ENCODE peak calls at places on chromosomes 1 and 21, in seven cellular contexts. K is breast epithelium, A is RCC 7860, G is EL, I is GM23248, J is GM18507, H is T-helper 2 cell. W is an unnamed sample.

GRCh38 chr1:240492832-240493440 is 119.0 kb downstream of the GREM2 start:
- DNase-seq in K (no peak), A (no peak), J (no peak), G (peak; percentile 27), I (no peak), H (peak; percentile 11), W (no peak)

GRCh38 chr1:41387667-41388091 is 26.4 kb downstream of the FOXO6 start:
- DNase-seq in I (peak; percentile 54), H (no peak), A (no peak), K (peak; percentile 83), J (no peak), G (peak; percentile 38), W (peak; percentile 88)

GRCh38 chr1:24878775-24879742 is 51.0 kb downstream of the RUNX3 start:
- DNase-seq in K (no peak), J (no peak), G (peak; percentile 68), I (peak; percentile 74), A (no peak), H (no peak), W (peak; percentile 20)

GRCh38 chr1:48760889-48761288 is 15.8 kb downstream of the BEND5 start:
- DNase-seq in J (no peak), A (no peak), K (no peak), G (no peak), H (no peak), I (peak; percentile 28), W (no peak)

GRCh38 chr1:47596328-47596727 is 158.5 kb downstream of the FOXD2 start:
- DNase-seq in K (no peak), G (no peak), A (no peak), H (no peak), I (no peak), J (no peak), W (no peak)

GRCh38 chr1:18037651-18038050 is 69.9 kb upstream of the IGSF21 start:
- DNase-seq in I (no peak), J (no peak), G (no peak), K (no peak), A (no peak), H (no peak), W (no peak)

GRCh38 chr1:235199441-235199840 is 38.4 kb upstream of the RBM34 start:
- DNase-seq in A (no peak), I (peak; percentile 58), G (peak; percentile 14), H (no peak), K (no peak), J (no peak), W (no peak)

GRCh38 chr1:40708750-40709099 is 17.2 kb downstream of the NFYC start:
- DNase-seq in K (no peak), A (peak; percentile 38), I (peak; percentile 89), H (no peak), G (peak; percentile 82), J (peak; percentile 30), W (no peak)

GRCh38 chr1:51753969-51754368 is 124.6 kb downstream of the NRDC start:
- DNase-seq in K (no peak), A (no peak), H (no peak), G (no peak), J (no peak), I (no peak), W (no peak)

GRCh38 chr1:110440877-110441276 is 10.1 kb upstream of the PROK1 start:
- DNase-seq in G (peak; percentile 68), K (peak; percentile 20), H (no peak), J (no peak), A (no peak), I (peak; percentile 72), W (peak; percentile 81)

GRCh38 chr1:11052839-11053757 is 6.1 kb upstream of the MASP2 start:
- DNase-seq in A (no peak), K (no peak), J (no peak), G (no peak), H (no peak), I (peak; percentile 34), W (no peak)

GRCh38 chr1:110765640-110766335 is 91.0 kb upstream of the KCNA3 start:
- DNase-seq in H (peak; percentile 47), A (peak; percentile 25), G (peak; percentile 30), K (no peak), J (no peak), I (peak; percentile 68), W (no peak)

GRCh38 chr21:15730484-15731242 is 881 bp downstream of the USP25 start:
- DNase-seq in K (no peak), H (no peak), G (no peak), I (peak; percentile 12), J (no peak), A (peak; percentile 13), W (no peak)

GRCh38 chr1:233114159-233114558 is 163.7 kb downstream of the NTPCR start:
- DNase-seq in H (no peak), A (peak; percentile 43), J (no peak), I (peak; percentile 50), G (peak; percentile 5), K (no peak), W (no peak)

GRCh38 chr1:10257851-10258250 is 47.5 kb downstream of the KIF1B start:
- DNase-seq in J (no peak), K (no peak), I (no peak), G (no peak), H (no peak), A (no peak), W (no peak)

GRCh38 chr1:202046227-202046626 is 35.8 kb downstream of the ELF3 start:
- DNase-seq in G (no peak), I (no peak), A (no peak), K (peak; percentile 95), H (no peak), J (no peak), W (peak; percentile 93)

GRCh38 chr1:93437976-93438605 is 9.8 kb upstream of the FNBP1L start:
- DNase-seq in J (no peak), I (peak; percentile 62), K (no peak), A (peak; percentile 60), H (no peak), G (peak; percentile 58), W (no peak)

GRCh38 chr1:156963621-156964020 is 43.2 kb downstream of the LRRC71 start:
- DNase-seq in H (peak; percentile 10), J (no peak), A (no peak), K (no peak), I (peak; percentile 13), G (no peak), W (no peak)

GRCh38 chr1:235917267-235917811 is 50.6 kb upstream of the LYST start:
- DNase-seq in K (peak; percentile 88), J (no peak), H (peak; percentile 58), A (peak; percentile 100), G (peak; percentile 100), I (peak; percentile 99), W (peak; percentile 77)

GRCh38 chr1:39087109-39087834 is 61.1 kb downstream of the NDUFS5 start:
- DNase-seq in G (peak; percentile 61), A (no peak), K (no peak), J (no peak), H (no peak), I (peak; percentile 84), W (no peak)

GRCh38 chr1:60133848-60134247 is 60.3 kb upstream of the C1orf87 start:
- DNase-seq in I (peak; percentile 92), J (no peak), K (no peak), G (peak; percentile 81), A (peak; percentile 11), H (no peak), W (no peak)

GRCh38 chr1:176717052-176717754 is 254.2 kb downstream of the PAPPA2 start:
- DNase-seq in A (no peak), K (no peak), J (no peak), H (no peak), I (no peak), G (no peak), W (no peak)

GRCh38 chr1:67729872-67730271 is 44.9 kb downstream of the GADD45A start:
- DNase-seq in G (no peak), J (no peak), I (no peak), H (no peak), A (no peak), K (no peak), W (no peak)

GRCh38 chr1:109256971-109257681 is 7.8 kb downstream of the CELSR2 start:
- DNase-seq in H (no peak), K (no peak), J (no peak), I (peak; percentile 79), G (peak; percentile 89), A (no peak), W (no peak)

GRCh38 chr1:43868741-43869067 is 64.9 kb upstream of the ARTN start:
- DNase-seq in A (no peak), I (peak; percentile 20), H (no peak), K (no peak), J (no peak), G (peak; percentile 29), W (no peak)

GRCh38 chr1:227885648-227886502 is 61.9 kb downstream of the WNT9A start:
- DNase-seq in G (peak; percentile 54), J (no peak), H (no peak), A (no peak), I (peak; percentile 73), K (peak; percentile 46), W (peak; percentile 70)

GRCh38 chr1:234875328-234875952 is 253.2 kb downstream of the TOMM20 start:
- DNase-seq in A (no peak), I (no peak), H (no peak), J (no peak), K (peak; percentile 71), G (no peak), W (peak; percentile 91)